ENCODE peak calls at places on chromosomes 6 and 20, in six cellular contexts. K is AG10803, X is sigmoid colon, Q is epithelial cell of esophagus, G is heart right ventricle, O is fibroblast of villous mesenchyme. H is an unnamed sample.
A peak's percentile ranks its signal among the peaks of the same experiment; 100 is the strongest.

GRCh38 chr6:7727150-7727950 is 1.5 kb downstream of the BMP6 start:
- DNase-seq in K (no peak), X (no peak), Q (peak; percentile 16), G (no peak), O (peak; percentile 10), H (no peak)

GRCh38 chr6:37820713-37821069 is 1.2 kb downstream of the ZFAND3 start:
- DNase-seq in K (no peak), X (no peak), Q (peak; percentile 13), G (no peak), O (peak; percentile 12), H (no peak)

GRCh38 chr6:88662163-88662580 is 301.2 kb downstream of the RNGTT start:
- DNase-seq in K (no peak), X (no peak), Q (no peak), G (no peak), O (no peak), H (no peak)

GRCh38 chr6:89660981-89661380 is 22.4 kb upstream of the LYRM2 start:
- DNase-seq in K (no peak), X (no peak), Q (no peak), G (no peak), O (no peak), H (no peak)

GRCh38 chr6:126640356-126640755 is 300.4 kb downstream of the CENPW start:
- DNase-seq in K (no peak), X (no peak), Q (no peak), G (no peak), O (no peak), H (no peak)

GRCh38 chr20:63709149-63709527 is 1.3 kb downstream of the ZGPAT start:
- DNase-seq in K (no peak), X (peak; percentile 59), Q (no peak), G (no peak), O (no peak), H (no peak)

GRCh38 chr6:151999194-151999593 is 191.7 kb downstream of the ESR1 start:
- DNase-seq in K (no peak), X (no peak), Q (peak; percentile 57), G (no peak), O (peak; percentile 44), H (peak; percentile 12)

GRCh38 chr6:116557863-116558262 is 4.3 kb downstream of the CALHM4 start:
- DNase-seq in K (peak; percentile 96), X (no peak), Q (peak; percentile 97), G (peak; percentile 61), O (peak; percentile 90), H (peak; percentile 98)

GRCh38 chr6:28747631-28748157 is 176.1 kb downstream of the TRIM27 start:
- DNase-seq in K (peak; percentile 71), X (no peak), Q (peak; percentile 91), G (no peak), O (peak; percentile 55), H (peak; percentile 82)

GRCh38 chr6:166757226-166758135 is 130.4 kb upstream of the RPS6KA2 start:
- DNase-seq in K (peak; percentile 20), X (no peak), Q (peak; percentile 86), G (no peak), O (peak; percentile 15), H (peak; percentile 72)

GRCh38 chr6:158219229-158219628 is 51.1 kb downstream of the GTF2H5 start:
- DNase-seq in K (peak; percentile 98), X (no peak), Q (peak; percentile 98), G (no peak), O (peak; percentile 98), H (peak; percentile 99)

GRCh38 chr6:23027281-23027680 is 457.9 kb downstream of the HDGFL1 start:
- DNase-seq in K (no peak), X (no peak), Q (peak; percentile 39), G (no peak), O (no peak), H (no peak)

GRCh38 chr6:110769923-110770322 is 45.3 kb downstream of the CDK19 start:
- DNase-seq in K (no peak), X (no peak), Q (no peak), G (no peak), O (no peak), H (no peak)

GRCh38 chr20:35342154-35342769 is 50.0 kb upstream of the FAM83C start:
- DNase-seq in K (no peak), X (no peak), Q (no peak), G (no peak), O (no peak), H (peak; percentile 62)

GRCh38 chr6:29005183-29005885 is at the start of gene ZNF311:
- DNase-seq in K (peak; percentile 64), X (peak; percentile 77), Q (peak; percentile 77), G (peak; percentile 63), O (peak; percentile 61), H (peak; percentile 80)

GRCh38 chr20:41798926-41799502 is 180.8 kb upstream of the CHD6 start:
- DNase-seq in K (no peak), X (no peak), Q (no peak), G (no peak), O (no peak), H (no peak)

GRCh38 chr6:867378-867777 is 174.4 kb upstream of the EXOC2 start:
- DNase-seq in K (no peak), X (no peak), Q (no peak), G (no peak), O (no peak), H (no peak)

GRCh38 chr20:62352402-62353288 is 14.5 kb downstream of the LAMA5 start:
- DNase-seq in K (no peak), X (peak; percentile 96), Q (peak; percentile 54), G (peak; percentile 82), O (no peak), H (no peak)

GRCh38 chr20:1718604-1719384 is 61.2 kb upstream of the SIRPG start:
- DNase-seq in K (peak; percentile 96), X (peak; percentile 80), Q (peak; percentile 98), G (no peak), O (peak; percentile 22), H (peak; percentile 14)

GRCh38 chr6:90288404-90288803 is 8.2 kb downstream of the BACH2 start:
- DNase-seq in K (no peak), X (no peak), Q (no peak), G (no peak), O (no peak), H (peak; percentile 50)

GRCh38 chr6:4588163-4588562 is 188.0 kb upstream of the CDYL start:
- DNase-seq in K (no peak), X (no peak), Q (no peak), G (no peak), O (no peak), H (no peak)

DNA sequence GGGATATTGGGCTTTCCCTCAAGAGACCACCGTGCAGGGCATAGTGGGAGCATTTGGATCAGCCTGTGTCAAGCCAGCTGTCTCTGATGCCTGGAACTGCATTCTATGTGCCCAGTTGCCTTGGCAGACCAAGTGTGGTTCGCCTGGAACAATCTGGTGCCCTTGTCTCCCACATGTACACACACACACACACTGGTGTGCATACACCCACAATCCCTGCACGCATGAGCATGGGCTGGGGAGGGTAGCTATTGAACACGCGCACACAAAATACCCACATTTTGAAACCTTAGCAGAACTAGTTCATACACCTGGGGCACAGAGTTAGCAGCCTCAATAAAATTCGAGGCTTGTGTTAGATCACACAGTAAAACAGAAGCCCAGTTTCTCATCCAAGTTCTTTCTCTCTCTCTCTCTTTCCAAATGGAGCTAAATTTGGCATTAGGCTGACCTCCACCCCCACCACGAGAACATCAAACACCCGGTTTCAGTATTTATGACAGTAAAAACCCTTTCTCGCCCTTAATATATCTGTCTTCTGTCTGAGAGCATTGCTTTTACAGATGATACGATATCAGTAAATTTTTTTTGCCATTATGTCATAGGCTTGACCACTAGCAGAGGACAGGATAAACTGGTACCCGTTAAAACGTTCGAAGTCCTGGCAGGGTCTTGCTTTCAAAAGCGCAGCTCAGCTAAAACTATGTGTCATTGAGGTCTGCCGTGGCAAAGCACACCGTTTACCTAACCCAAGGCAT is 18.2 kb upstream of the NFATC2 start:
- DNase-seq in K (no peak), X (no peak), Q (no peak), G (no peak), O (no peak), H (no peak)
- H3K4me3 ChIP-seq in K (peak overlapping the region; percentile 79), X (no peak overlapping the region), Q (no peak overlapping the region), G (peak overlapping the region; percentile 24), O (peak overlapping the region; percentile 23), H (peak overlapping the region; percentile 32)

DNA sequence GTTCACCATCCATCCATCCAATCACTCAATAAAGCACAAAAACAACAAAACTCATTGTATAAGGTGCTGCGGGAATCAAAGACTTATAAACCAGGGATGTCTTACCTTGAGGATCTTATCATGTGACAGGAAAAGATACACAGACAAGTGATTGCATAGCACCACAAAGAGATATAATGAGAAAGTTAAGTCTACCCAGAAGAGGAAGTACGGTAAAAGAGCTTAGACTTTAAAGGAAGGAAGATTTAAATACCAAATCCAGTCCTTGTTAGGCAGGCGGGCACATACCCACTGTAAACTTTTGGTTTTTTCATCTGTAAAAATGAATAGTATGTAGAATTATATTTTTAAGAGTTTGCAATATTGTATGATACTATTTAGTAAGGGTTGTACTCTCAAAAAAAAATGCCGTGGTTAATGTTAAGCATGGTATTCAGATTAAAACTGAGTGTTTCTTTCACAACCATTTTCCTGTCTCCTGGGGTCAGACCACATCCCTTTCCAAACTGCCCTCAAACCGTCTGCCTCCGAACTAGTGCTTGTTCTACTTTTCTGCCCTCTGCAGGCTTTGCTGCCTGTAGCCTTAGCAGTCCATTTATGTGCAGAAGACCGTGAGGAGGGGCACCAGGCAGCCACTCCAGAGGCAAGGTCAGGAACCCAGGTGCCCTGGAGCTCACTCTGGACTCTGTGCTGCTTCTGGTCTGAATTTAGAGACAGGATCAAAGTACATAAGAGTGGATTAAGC is 179.5 kb upstream of the SYNDIG1 start:
- DNase-seq in K (no peak), X (no peak), Q (no peak), G (no peak), O (no peak), H (peak; percentile 33)
- TF ChIP-seq CTCF in K (no peak), X (no peak), Q (no peak), G (no peak), O (no peak), H (peak; percentile 4)

GRCh38 chr20:8130840-8131526 is 1.1 kb upstream of the PLCB1 start:
- DNase-seq in K (no peak), X (no peak), Q (no peak), G (no peak), O (no peak), H (no peak)
- H3K4me3 ChIP-seq in K (peak overlapping the region; percentile 66), X (peak overlapping the region; percentile 66), Q (no peak overlapping the region), G (peak overlapping the region; percentile 74), O (no peak overlapping the region), H (peak overlapping the region; percentile 66)

DNA sequence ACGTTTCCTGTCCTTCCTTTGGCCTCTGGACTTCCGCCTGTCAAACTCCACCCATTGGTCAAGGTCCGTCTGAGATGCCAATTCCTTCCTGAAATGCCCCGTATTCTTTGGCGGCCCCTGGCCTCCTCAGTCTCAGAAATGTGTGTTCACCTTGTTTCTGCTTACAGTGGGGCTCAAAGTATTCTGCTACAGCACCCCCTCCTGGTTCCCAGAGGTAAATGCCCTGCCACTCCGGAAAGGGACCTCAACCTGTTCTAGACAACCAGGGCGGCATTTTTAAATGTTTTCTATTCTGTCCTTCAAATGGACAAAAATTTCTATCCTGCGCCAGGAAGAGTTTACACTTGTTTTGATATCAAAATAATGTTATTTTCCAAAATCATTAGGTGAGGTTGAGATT is 12.1 kb upstream of the PAX1 start:
- DNase-seq in K (no peak), X (no peak), Q (no peak), G (no peak), O (no peak), H (no peak)
- TF ChIP-seq CTCF in K (no peak), X (no peak), Q (no peak), G (no peak), O (no peak), H (no peak)

H was measured in choroid plexus epithelial cell.